ENCODE peak calls at places on chromosomes 7 and 10, in nine cellular contexts. One of them, this sample, is unnamed. For H3K4me1, the result is how much of the 10 kb centered on the place peaks cover.

GRCh38 chr7:100705341-100705752 is 574 bp upstream of the POP7 start:
- DNase-seq in CD8-positive, alpha-beta T cell: peak
- DNase-seq in PC-3: peak
- DNase-seq in GM23248: peak
- DNase-seq in left ventricle myocardium inferior: peak
- DNase-seq in body of pancreas: peak
- DNase-seq in A549: peak
- DNase-seq in GM23338: peak
- DNase-seq in psoas muscle: peak
- DNase-seq in this sample: peak

GRCh38 chr7:129843982-129844840 is 108.5 kb downstream of the UBE2H start:
- DNase-seq in CD8-positive, alpha-beta T cell: no peak
- DNase-seq in PC-3: peak
- DNase-seq in GM23248: peak
- DNase-seq in left ventricle myocardium inferior: no peak
- DNase-seq in body of pancreas: no peak
- DNase-seq in A549: peak
- DNase-seq in GM23338: peak
- DNase-seq in psoas muscle: no peak
- DNase-seq in this sample: no peak

GRCh38 chr7:157089100-157089510 is 49.6 kb upstream of the UBE3C start:
- DNase-seq in CD8-positive, alpha-beta T cell: no peak
- DNase-seq in PC-3: no peak
- DNase-seq in GM23248: no peak
- DNase-seq in left ventricle myocardium inferior: no peak
- DNase-seq in body of pancreas: no peak
- DNase-seq in A549: no peak
- DNase-seq in GM23338: no peak
- DNase-seq in psoas muscle: no peak
- DNase-seq in this sample: no peak

GRCh38 chr10:78177431-78178185 is 143.9 kb downstream of the RPS24 start:
- DNase-seq in CD8-positive, alpha-beta T cell: no peak
- DNase-seq in PC-3: no peak
- DNase-seq in GM23248: peak
- DNase-seq in left ventricle myocardium inferior: no peak
- DNase-seq in body of pancreas: no peak
- DNase-seq in A549: no peak
- DNase-seq in GM23338: no peak
- DNase-seq in psoas muscle: no peak
- DNase-seq in this sample: no peak

GRCh38 chr7:149704507-149704906 is 68.9 kb downstream of the ZNF467 start:
- DNase-seq in CD8-positive, alpha-beta T cell: no peak
- DNase-seq in PC-3: no peak
- DNase-seq in GM23248: peak
- DNase-seq in left ventricle myocardium inferior: no peak
- DNase-seq in body of pancreas: no peak
- DNase-seq in A549: no peak
- DNase-seq in GM23338: no peak
- DNase-seq in psoas muscle: no peak
- DNase-seq in this sample: no peak

GRCh38 chr7:158111556-158111880 is 476.1 kb downstream of the PTPRN2 start:
- DNase-seq in CD8-positive, alpha-beta T cell: no peak
- DNase-seq in PC-3: no peak
- DNase-seq in GM23248: no peak
- DNase-seq in left ventricle myocardium inferior: no peak
- DNase-seq in body of pancreas: no peak
- DNase-seq in A549: no peak
- DNase-seq in GM23338: no peak
- DNase-seq in psoas muscle: no peak
- DNase-seq in this sample: no peak

GRCh38 chr10:30857803-30858202 is 173.9 kb downstream of the ZNF438 start:
- DNase-seq in CD8-positive, alpha-beta T cell: no peak
- DNase-seq in PC-3: no peak
- DNase-seq in GM23248: peak
- DNase-seq in left ventricle myocardium inferior: peak
- DNase-seq in body of pancreas: peak
- DNase-seq in A549: no peak
- DNase-seq in GM23338: no peak
- DNase-seq in psoas muscle: peak
- DNase-seq in this sample: no peak

GRCh38 chr10:29559996-29560395 is 74.8 kb downstream of the SVIL start:
- DNase-seq in CD8-positive, alpha-beta T cell: no peak
- DNase-seq in PC-3: no peak
- DNase-seq in GM23248: no peak
- DNase-seq in left ventricle myocardium inferior: no peak
- DNase-seq in body of pancreas: no peak
- DNase-seq in A549: no peak
- DNase-seq in GM23338: no peak
- DNase-seq in psoas muscle: no peak
- DNase-seq in this sample: no peak

GRCh38 chr10:70564113-70564725 is 38.3 kb downstream of the PRF1 start:
- DNase-seq in CD8-positive, alpha-beta T cell: no peak
- DNase-seq in PC-3: no peak
- DNase-seq in GM23248: no peak
- DNase-seq in left ventricle myocardium inferior: no peak
- DNase-seq in body of pancreas: no peak
- DNase-seq in A549: no peak
- DNase-seq in GM23338: no peak
- DNase-seq in psoas muscle: no peak
- DNase-seq in this sample: no peak

GRCh38 chr7:40008218-40008815 is 58.3 kb downstream of the CDK13 start:
- DNase-seq in CD8-positive, alpha-beta T cell: no peak
- DNase-seq in PC-3: peak
- DNase-seq in GM23248: peak
- DNase-seq in left ventricle myocardium inferior: no peak
- DNase-seq in body of pancreas: no peak
- DNase-seq in A549: peak
- DNase-seq in GM23338: no peak
- DNase-seq in psoas muscle: no peak
- DNase-seq in this sample: no peak

GRCh38 chr7:9022456-9022855 is 589.0 kb downstream of the NXPH1 start:
- DNase-seq in CD8-positive, alpha-beta T cell: no peak
- DNase-seq in PC-3: no peak
- DNase-seq in GM23248: no peak
- DNase-seq in left ventricle myocardium inferior: no peak
- DNase-seq in body of pancreas: no peak
- DNase-seq in A549: no peak
- DNase-seq in GM23338: no peak
- DNase-seq in psoas muscle: no peak
- DNase-seq in this sample: no peak

GRCh38 chr10:120396228-120396627 is 60.8 kb upstream of the PLPP4 start:
- DNase-seq in CD8-positive, alpha-beta T cell: no peak
- DNase-seq in PC-3: no peak
- DNase-seq in GM23248: no peak
- DNase-seq in left ventricle myocardium inferior: no peak
- DNase-seq in body of pancreas: no peak
- DNase-seq in A549: no peak
- DNase-seq in GM23338: no peak
- DNase-seq in psoas muscle: no peak
- DNase-seq in this sample: no peak

GRCh38 chr7:43905954-43906326 is 456 bp downstream of the URGCP start:
- DNase-seq in CD8-positive, alpha-beta T cell: peak
- DNase-seq in PC-3: peak
- DNase-seq in GM23248: peak
- DNase-seq in left ventricle myocardium inferior: peak
- DNase-seq in body of pancreas: peak
- DNase-seq in A549: peak
- DNase-seq in GM23338: peak
- DNase-seq in psoas muscle: peak
- DNase-seq in this sample: peak

GRCh38 chr10:77493851-77494788 is 143.5 kb downstream of the KCNMA1 start:
- DNase-seq in CD8-positive, alpha-beta T cell: no peak
- DNase-seq in PC-3: peak
- DNase-seq in GM23248: peak
- DNase-seq in left ventricle myocardium inferior: no peak
- DNase-seq in body of pancreas: no peak
- DNase-seq in A549: peak
- DNase-seq in GM23338: peak
- DNase-seq in psoas muscle: no peak
- DNase-seq in this sample: no peak

GRCh38 chr7:1457949-1458675 is 1.2 kb downstream of the MICALL2 start:
- DNase-seq in CD8-positive, alpha-beta T cell: no peak
- DNase-seq in PC-3: peak
- DNase-seq in GM23248: peak
- DNase-seq in left ventricle myocardium inferior: no peak
- DNase-seq in body of pancreas: peak
- DNase-seq in A549: no peak
- DNase-seq in GM23338: no peak
- DNase-seq in psoas muscle: no peak
- DNase-seq in this sample: no peak

GRCh38 chr10:99695761-99696160 is 36.2 kb downstream of the COX15 start:
- DNase-seq in CD8-positive, alpha-beta T cell: no peak
- DNase-seq in PC-3: no peak
- DNase-seq in GM23248: peak
- DNase-seq in left ventricle myocardium inferior: no peak
- DNase-seq in body of pancreas: no peak
- DNase-seq in A549: no peak
- DNase-seq in GM23338: no peak
- DNase-seq in psoas muscle: no peak
- DNase-seq in this sample: no peak

GRCh38 chr7:136957391-136957790 is 88.9 kb downstream of the CHRM2 start:
- DNase-seq in CD8-positive, alpha-beta T cell: no peak
- DNase-seq in PC-3: peak
- DNase-seq in GM23248: peak
- DNase-seq in left ventricle myocardium inferior: no peak
- DNase-seq in body of pancreas: no peak
- DNase-seq in A549: no peak
- DNase-seq in GM23338: no peak
- DNase-seq in psoas muscle: no peak
- DNase-seq in this sample: no peak

GRCh38 chr7:158987691-158988090 is 131.3 kb downstream of the DYNC2I1 start:
- DNase-seq in CD8-positive, alpha-beta T cell: no peak
- DNase-seq in PC-3: no peak
- DNase-seq in GM23248: no peak
- DNase-seq in left ventricle myocardium inferior: no peak
- DNase-seq in body of pancreas: no peak
- DNase-seq in A549: no peak
- DNase-seq in GM23338: no peak
- DNase-seq in psoas muscle: no peak
- DNase-seq in this sample: no peak

GRCh38 chr10:2861632-2862210 is 205.6 kb upstream of the PFKP start:
- DNase-seq in CD8-positive, alpha-beta T cell: no peak
- DNase-seq in PC-3: no peak
- DNase-seq in GM23248: no peak
- DNase-seq in left ventricle myocardium inferior: no peak
- DNase-seq in body of pancreas: no peak
- DNase-seq in A549: no peak
- DNase-seq in GM23338: no peak
- DNase-seq in psoas muscle: no peak
- DNase-seq in this sample: no peak

GRCh38 chr10:46270086-46270811 is 16.5 kb upstream of the ANTXRL start:
- DNase-seq in CD8-positive, alpha-beta T cell: no peak
- DNase-seq in PC-3: no peak
- DNase-seq in GM23248: no peak
- DNase-seq in left ventricle myocardium inferior: no peak
- DNase-seq in body of pancreas: no peak
- DNase-seq in A549: no peak
- DNase-seq in GM23338: no peak
- DNase-seq in psoas muscle: no peak
- DNase-seq in this sample: no peak
- H3K4me1 ChIP-seq in CD8-positive, alpha-beta T cell: half or more
- H3K4me1 ChIP-seq in PC-3: under half
- H3K4me1 ChIP-seq in GM23248: under half
- H3K4me1 ChIP-seq in left ventricle myocardium inferior: under half
- H3K4me1 ChIP-seq in body of pancreas: under half
- H3K4me1 ChIP-seq in A549: under half
- H3K4me1 ChIP-seq in GM23338: under half
- H3K4me1 ChIP-seq in psoas muscle: under half
- H3K4me1 ChIP-seq in this sample: under half

GRCh38 chr7:101814081-101814995 is 3.1 kb upstream of the CUX1 start:
- DNase-seq in CD8-positive, alpha-beta T cell: peak
- DNase-seq in PC-3: peak
- DNase-seq in GM23248: peak
- DNase-seq in left ventricle myocardium inferior: peak
- DNase-seq in body of pancreas: peak
- DNase-seq in A549: peak
- DNase-seq in GM23338: peak
- DNase-seq in psoas muscle: peak
- DNase-seq in this sample: peak

GRCh38 chr7:101813414-101814019 is 3.9 kb upstream of the CUX1 start:
- DNase-seq in CD8-positive, alpha-beta T cell: no peak
- DNase-seq in PC-3: no peak
- DNase-seq in GM23248: no peak
- DNase-seq in left ventricle myocardium inferior: no peak
- DNase-seq in body of pancreas: no peak
- DNase-seq in A549: no peak
- DNase-seq in GM23338: no peak
- DNase-seq in psoas muscle: no peak
- DNase-seq in this sample: no peak

GRCh38 chr7:101815826-101816488 is 1.5 kb upstream of the CUX1 start:
- DNase-seq in CD8-positive, alpha-beta T cell: peak
- DNase-seq in PC-3: peak
- DNase-seq in GM23248: peak
- DNase-seq in left ventricle myocardium inferior: peak
- DNase-seq in body of pancreas: peak
- DNase-seq in A549: peak
- DNase-seq in GM23338: peak
- DNase-seq in psoas muscle: peak
- DNase-seq in this sample: peak

GRCh38 chr7:101816499-101817030 is 861 bp upstream of the CUX1 start:
- DNase-seq in CD8-positive, alpha-beta T cell: no peak
- DNase-seq in PC-3: peak
- DNase-seq in GM23248: peak
- DNase-seq in left ventricle myocardium inferior: peak
- DNase-seq in body of pancreas: peak
- DNase-seq in A549: peak
- DNase-seq in GM23338: no peak
- DNase-seq in psoas muscle: peak
- DNase-seq in this sample: peak

GRCh38 chr7:101814996-101815825 is 2.2 kb upstream of the CUX1 start:
- DNase-seq in CD8-positive, alpha-beta T cell: peak
- DNase-seq in PC-3: peak
- DNase-seq in GM23248: peak
- DNase-seq in left ventricle myocardium inferior: peak
- DNase-seq in body of pancreas: peak
- DNase-seq in A549: peak
- DNase-seq in GM23338: peak
- DNase-seq in psoas muscle: peak
- DNase-seq in this sample: peak
- H3K27ac ChIP-seq in CD8-positive, alpha-beta T cell: no peak
- H3K27ac ChIP-seq in PC-3: peak
- H3K27ac ChIP-seq in GM23248: no peak
- H3K27ac ChIP-seq in left ventricle myocardium inferior: peak
- H3K27ac ChIP-seq in body of pancreas: peak
- H3K27ac ChIP-seq in A549: peak
- H3K27ac ChIP-seq in GM23338: no peak
- H3K27ac ChIP-seq in psoas muscle: peak
- H3K27ac ChIP-seq in this sample: peak

GRCh38 chr10:43156590-43157340 is 18.5 kb downstream of the CSGALNACT2 start:
- DNase-seq in CD8-positive, alpha-beta T cell: no peak
- DNase-seq in PC-3: no peak
- DNase-seq in GM23248: no peak
- DNase-seq in left ventricle myocardium inferior: no peak
- DNase-seq in body of pancreas: no peak
- DNase-seq in A549: no peak
- DNase-seq in GM23338: peak
- DNase-seq in psoas muscle: no peak
- DNase-seq in this sample: no peak
- H3K4me1 ChIP-seq in CD8-positive, alpha-beta T cell: under half
- H3K4me1 ChIP-seq in PC-3: under half
- H3K4me1 ChIP-seq in GM23248: under half
- H3K4me1 ChIP-seq in left ventricle myocardium inferior: under half
- H3K4me1 ChIP-seq in body of pancreas: under half
- H3K4me1 ChIP-seq in A549: under half
- H3K4me1 ChIP-seq in GM23338: under half
- H3K4me1 ChIP-seq in psoas muscle: under half
- H3K4me1 ChIP-seq in this sample: under half

GRCh38 chr7:41169307-41169706 is 533.6 kb downstream of the INHBA start:
- DNase-seq in CD8-positive, alpha-beta T cell: no peak
- DNase-seq in PC-3: peak
- DNase-seq in GM23248: no peak
- DNase-seq in left ventricle myocardium inferior: no peak
- DNase-seq in body of pancreas: no peak
- DNase-seq in A549: no peak
- DNase-seq in GM23338: no peak
- DNase-seq in psoas muscle: no peak
- DNase-seq in this sample: no peak
- H3K27ac ChIP-seq in CD8-positive, alpha-beta T cell: no peak
- H3K27ac ChIP-seq in PC-3: peak
- H3K27ac ChIP-seq in GM23248: no peak
- H3K27ac ChIP-seq in left ventricle myocardium inferior: no peak
- H3K27ac ChIP-seq in body of pancreas: no peak
- H3K27ac ChIP-seq in A549: no peak
- H3K27ac ChIP-seq in GM23338: no peak
- H3K27ac ChIP-seq in psoas muscle: no peak
- H3K27ac ChIP-seq in this sample: no peak

This sample was measured in prostate gland.